ENCODE peak calls at places on chromosomes 12 and 14, in ten cellular contexts. E, M, F, W, T, H, X, P, C and S are unnamed samples.

GRCh38 chr12:120758798-120759590 is 33.4 kb downstream of the ACADS start:
- DNase-seq in E (no peak), M (no peak), F (no peak), W (no peak), T (no peak), H (no peak), X (no peak), P (no peak), C (no peak), S (no peak)

GRCh38 chr12:13046914-13047472 is 2.8 kb downstream of the FAM234B start:
- DNase-seq in E (no peak), M (no peak), F (no peak), W (no peak), T (no peak), H (no peak), X (no peak), P (no peak), C (no peak), S (no peak)

GRCh38 chr12:111748867-111749266 is 17.9 kb upstream of the ALDH2 start:
- DNase-seq in E (no peak), M (no peak), F (no peak), W (no peak), T (no peak), H (no peak), X (no peak), P (no peak), C (no peak), S (no peak)

GRCh38 chr12:40263616-40264409 is 39.0 kb downstream of the LRRK2 start:
- DNase-seq in E (no peak), M (no peak), F (no peak), W (no peak), T (no peak), H (no peak), X (no peak), P (no peak), C (no peak), S (no peak)

GRCh38 chr12:111240374-111240773 is 128.5 kb downstream of the PHETA1 start:
- DNase-seq in E (no peak), M (no peak), F (no peak), W (no peak), T (no peak), H (no peak), X (no peak), P (no peak), C (no peak), S (no peak)

GRCh38 chr14:65808390-65808789 is 395.9 kb downstream of the FUT8 start:
- DNase-seq in E (no peak), M (no peak), F (no peak), W (peak), T (no peak), H (no peak), X (no peak), P (no peak), C (no peak), S (no peak)

GRCh38 chr12:58915634-58916033 is 4.7 kb downstream of the LRIG3 start:
- DNase-seq in E (no peak), M (peak), F (peak), W (no peak), T (no peak), H (peak), X (no peak), P (peak), C (peak), S (peak)

GRCh38 chr12:65622056-65622455 is 202.2 kb upstream of the HMGA2 start:
- DNase-seq in E (no peak), M (no peak), F (no peak), W (no peak), T (no peak), H (no peak), X (no peak), P (no peak), C (no peak), S (no peak)

GRCh38 chr12:623865-624372 is 39.3 kb downstream of the NINJ2 start:
- DNase-seq in E (no peak), M (no peak), F (no peak), W (no peak), T (no peak), H (no peak), X (no peak), P (no peak), C (no peak), S (no peak)

GRCh38 chr14:85528080-85528881 is 1.7 kb upstream of the FLRT2 start:
- DNase-seq in E (peak), M (peak), F (peak), W (no peak), T (peak), H (peak), X (peak), P (peak), C (peak), S (peak)

GRCh38 chr12:115261249-115261648 is 577.3 kb upstream of the TBX3 start:
- DNase-seq in E (no peak), M (no peak), F (no peak), W (no peak), T (no peak), H (no peak), X (no peak), P (no peak), C (no peak), S (no peak)

GRCh38 chr14:91348861-91349465 is 68.7 kb downstream of the CCDC88C start:
- DNase-seq in E (no peak), M (no peak), F (no peak), W (no peak), T (no peak), H (peak), X (no peak), P (no peak), C (peak), S (no peak)

GRCh38 chr12:110453569-110454296 is 3.6 kb upstream of the ARPC3 start:
- DNase-seq in E (no peak), M (no peak), F (no peak), W (no peak), T (no peak), H (no peak), X (no peak), P (no peak), C (no peak), S (no peak)

GRCh38 chr12:122187466-122187865 is 4.5 kb downstream of the LRRC43 start:
- DNase-seq in E (no peak), M (no peak), F (no peak), W (no peak), T (no peak), H (no peak), X (no peak), P (no peak), C (no peak), S (no peak)

GRCh38 chr12:56998981-56999380 is 7.4 kb downstream of the ZBTB39 start:
- DNase-seq in E (no peak), M (no peak), F (no peak), W (no peak), T (no peak), H (no peak), X (no peak), P (no peak), C (no peak), S (no peak)

GRCh38 chr12:124520258-124520657 is 47.2 kb downstream of the NCOR2 start:
- DNase-seq in E (no peak), M (peak), F (no peak), W (no peak), T (no peak), H (peak), X (peak), P (peak), C (no peak), S (peak)

GRCh38 chr12:124518051-124518932 is 49.1 kb downstream of the NCOR2 start:
- DNase-seq in E (peak), M (peak), F (peak), W (no peak), T (peak), H (peak), X (peak), P (peak), C (peak), S (peak)

GRCh38 chr12:124520896-124521295 is 46.5 kb downstream of the NCOR2 start:
- DNase-seq in E (no peak), M (no peak), F (no peak), W (no peak), T (no peak), H (no peak), X (no peak), P (no peak), C (no peak), S (no peak)

GRCh38 chr12:124517260-124518050 is 50.0 kb downstream of the NCOR2 start:
- DNase-seq in E (peak), M (peak), F (no peak), W (no peak), T (no peak), H (peak), X (peak), P (peak), C (peak), S (peak)

DNA sequence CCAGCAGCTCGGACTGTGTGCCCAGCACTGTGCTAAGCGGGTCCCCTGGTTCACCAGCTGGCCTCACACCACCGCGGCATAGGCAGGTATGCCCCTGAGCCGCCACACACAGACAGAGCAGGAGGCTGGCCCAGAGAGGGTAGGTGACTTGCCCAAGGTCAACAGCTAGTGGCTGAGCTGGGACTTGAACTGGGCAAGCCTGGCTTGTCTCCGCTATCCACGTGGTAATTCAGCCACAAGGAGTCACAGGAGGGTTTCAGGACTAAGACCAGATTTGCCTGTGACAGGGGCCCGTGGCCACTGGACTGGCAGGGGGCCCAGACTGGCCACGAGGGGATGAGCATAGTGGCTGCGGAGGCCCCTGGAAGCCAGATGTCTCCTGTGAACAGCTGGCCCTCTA is 47.7 kb downstream of the NCOR2 start:
- DNase-seq in E (no peak), M (no peak), F (no peak), W (no peak), T (no peak), H (no peak), X (no peak), P (no peak), C (no peak), S (no peak)
- H3K4me3 ChIP-seq in E (no peak), M (no peak), F (no peak), W (no peak), T (no peak), H (no peak), X (no peak), P (no peak), C (no peak), S (no peak)

GRCh38 chr12:2169489-2169888 is 116.7 kb downstream of the CACNA1C start:
- DNase-seq in E (no peak), M (no peak), F (no peak), W (no peak), T (no peak), H (no peak), X (no peak), P (no peak), C (no peak), S (no peak)
- TF ChIP-seq CTCF in E (no peak), M (no peak), F (no peak), W (no peak), T (no peak), H (no peak), X (no peak), P (no peak), C (no peak), S (no peak)

GRCh38 chr12:55996201-55996714 is 818 bp upstream of the SUOX start:
- DNase-seq in E (peak), M (peak), F (peak), W (peak), T (no peak), H (peak), X (peak), P (peak), C (peak), S (peak)
- H3K4me3 ChIP-seq in E (peak), M (peak), F (peak), W (no peak), T (no peak), H (peak), X (peak), P (peak), C (peak), S (peak)

GRCh38 chr12:4997939-4998338 is 45.7 kb upstream of the KCNA5 start:
- DNase-seq in E (peak), M (no peak), F (no peak), W (no peak), T (peak), H (peak), X (peak), P (peak), C (peak), S (peak)

GRCh38 chr12:5003025-5003666 is 40.5 kb upstream of the KCNA5 start:
- DNase-seq in E (peak), M (peak), F (peak), W (peak), T (no peak), H (peak), X (peak), P (peak), C (peak), S (peak)

GRCh38 chr12:4996714-4997113 is 47.0 kb upstream of the KCNA5 start:
- DNase-seq in E (no peak), M (no peak), F (no peak), W (no peak), T (no peak), H (no peak), X (no peak), P (no peak), C (no peak), S (no peak)

GRCh38 chr12:5000658-5001390 is 42.9 kb upstream of the KCNA5 start:
- DNase-seq in E (no peak), M (no peak), F (peak), W (no peak), T (no peak), H (no peak), X (no peak), P (no peak), C (no peak), S (no peak)

GRCh38 chr12:5000204-5000603 is 43.5 kb upstream of the KCNA5 start:
- DNase-seq in E (no peak), M (no peak), F (no peak), W (no peak), T (no peak), H (no peak), X (no peak), P (no peak), C (no peak), S (no peak)
- TF ChIP-seq CTCF in E (no peak), M (no peak), F (no peak), W (peak), T (no peak), H (no peak), X (no peak), P (no peak), C (no peak), S (no peak)

GRCh38 chr12:68018315-68018714 is 29.1 kb downstream of the IFNG-AS1 start:
- DNase-seq in E (no peak), M (no peak), F (no peak), W (no peak), T (no peak), H (no peak), X (no peak), P (no peak), C (no peak), S (no peak)
- H3K4me3 ChIP-seq in E (no peak), M (no peak), F (no peak), W (no peak), T (no peak), H (no peak), X (no peak), P (no peak), C (no peak), S (no peak)

GRCh38 chr14:35140718-35141581 is 18.6 kb downstream of the PRORP start:
- DNase-seq in E (no peak), M (no peak), F (no peak), W (no peak), T (no peak), H (peak), X (peak), P (peak), C (peak), S (peak)
- TF ChIP-seq CTCF in E (no peak), M (no peak), F (no peak), W (peak), T (no peak), H (peak), X (no peak), P (peak), C (peak), S (peak)

GRCh38 chr14:105864651-105865265 is 338.4 kb downstream of the TMEM121 start:
- DNase-seq in E (no peak), M (peak), F (no peak), W (no peak), T (no peak), H (no peak), X (no peak), P (no peak), C (no peak), S (no peak)

GRCh38 chr14:105862581-105863239 is 336.3 kb downstream of the TMEM121 start:
- DNase-seq in E (no peak), M (peak), F (no peak), W (no peak), T (no peak), H (no peak), X (no peak), P (no peak), C (no peak), S (no peak)

GRCh38 chr14:105865266-105865903 is 339.0 kb downstream of the TMEM121 start:
- DNase-seq in E (no peak), M (peak), F (no peak), W (peak), T (no peak), H (no peak), X (no peak), P (no peak), C (no peak), S (no peak)

GRCh38 chr14:105863296-105864108 is 337.1 kb downstream of the TMEM121 start:
- DNase-seq in E (no peak), M (peak), F (no peak), W (no peak), T (no peak), H (no peak), X (no peak), P (no peak), C (no peak), S (no peak)

DNA sequence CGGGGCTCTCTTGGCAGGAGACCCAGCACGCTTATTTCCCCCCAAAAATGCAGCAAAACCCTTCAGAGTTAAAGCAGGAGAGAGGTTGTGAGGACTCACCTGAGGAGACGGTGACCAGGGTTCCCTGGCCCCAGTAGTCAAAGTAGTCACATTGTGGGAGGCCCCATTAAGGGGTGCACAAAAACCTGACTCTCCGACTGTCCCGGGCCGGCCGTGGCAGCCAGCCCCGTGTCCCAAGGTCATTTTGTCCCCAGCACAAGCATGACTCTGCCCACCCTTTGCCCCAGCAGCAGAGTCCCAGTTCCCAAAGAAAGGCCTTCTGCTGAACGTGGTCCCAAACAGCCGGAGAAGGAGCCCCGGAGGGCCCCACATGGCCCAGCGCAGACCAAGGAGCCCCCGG is 337.7 kb downstream of the TMEM121 start:
- DNase-seq in E (no peak), M (no peak), F (no peak), W (no peak), T (no peak), H (no peak), X (no peak), P (no peak), C (no peak), S (no peak)
- H3K4me3 ChIP-seq in E (no peak), M (no peak), F (no peak), W (no peak), T (no peak), H (no peak), X (no peak), P (no peak), C (no peak), S (no peak)